ENCODE peak calls at places on chromosomes 6 and 20, in nine cellular contexts. U is progenitor cell of endocrine pancreas, F is HT1080, N is fibroblast of the aortic adventitia, R is nephron progenitor cell, E is GM12892, T is HEK293T, J is fibroblast of pulmonary artery, A is GM12865. C is an unnamed sample.

GRCh38 chr6:26581164-26581915 is 15.4 kb upstream of the ABT1 start:
- DNase-seq in A (no peak), E (no peak), U (no peak), J (no peak), F (no peak), T (no peak), R (no peak), N (no peak), C (no peak)

GRCh38 chr6:44664716-44665115 is 277.2 kb downstream of the CDC5L start:
- DNase-seq in R (no peak), U (no peak), A (no peak), N (no peak), E (no peak), T (no peak), J (no peak), F (no peak), C (peak)

GRCh38 chr6:41537359-41537758 is 8.8 kb upstream of the FOXP4 start:
- DNase-seq in N (no peak), T (no peak), U (no peak), A (peak), E (no peak), R (no peak), J (no peak), F (no peak), C (no peak)

GRCh38 chr6:23357185-23357745 is 768.8 kb upstream of the NRSN1 start:
- DNase-seq in E (no peak), T (no peak), J (no peak), F (no peak), N (no peak), R (no peak), U (no peak), A (no peak), C (no peak)

GRCh38 chr20:14865169-14865568 is 527.8 kb upstream of the FLRT3 start:
- DNase-seq in F (peak), T (no peak), A (peak), U (no peak), J (peak), N (no peak), R (no peak), E (no peak), C (peak)

GRCh38 chr20:35699914-35700624 is 864 bp downstream of the ROMO1 start:
- DNase-seq in F (no peak), T (no peak), J (no peak), E (no peak), N (peak), R (no peak), U (no peak), A (no peak), C (peak)

GRCh38 chr20:15063077-15063476 is 725.7 kb upstream of the FLRT3 start:
- DNase-seq in J (peak), U (no peak), R (no peak), F (no peak), N (no peak), T (no peak), A (no peak), E (no peak), C (no peak)

GRCh38 chr6:108874470-108875160 is 26.4 kb downstream of the ARMC2 start:
- DNase-seq in A (peak), J (peak), E (peak), F (no peak), R (no peak), U (no peak), T (no peak), N (peak), C (peak)

GRCh38 chr6:157107571-157107914 is 215.8 kb downstream of the TMEM242 start:
- DNase-seq in F (no peak), R (no peak), N (no peak), A (no peak), U (no peak), J (no peak), T (no peak), E (no peak), C (no peak)

GRCh38 chr6:6717953-6718352 is 129.4 kb downstream of the LY86 start:
- DNase-seq in R (no peak), U (no peak), E (no peak), N (no peak), T (no peak), F (no peak), J (peak), A (peak), C (no peak)

GRCh38 chr6:18327621-18328548 is 59.3 kb upstream of the RNF144B start:
- DNase-seq in E (no peak), N (peak), A (peak), R (no peak), F (no peak), J (peak), U (no peak), T (no peak), C (no peak)

GRCh38 chr6:41182069-41183034 is 18.6 kb downstream of the TREML2 start:
- DNase-seq in R (peak), U (no peak), A (peak), N (peak), E (no peak), J (peak), T (peak), F (peak), C (peak)

GRCh38 chr20:62595491-62595890 is 46.8 kb upstream of the SLCO4A1 start:
- DNase-seq in T (peak), N (peak), R (peak), E (no peak), F (peak), U (no peak), J (peak), A (no peak), C (peak)

GRCh38 chr6:170173416-170173990 is 117.4 kb downstream of the DLL1 start:
- DNase-seq in R (no peak), E (no peak), N (no peak), T (no peak), A (no peak), U (no peak), J (no peak), F (no peak), C (no peak)

GRCh38 chr20:478949-479429 is 16.7 kb upstream of the TBC1D20 start:
- DNase-seq in T (peak), N (peak), U (no peak), R (peak), J (peak), F (peak), A (peak), E (peak), C (peak)

GRCh38 chr20:37649635-37650244 is 44.1 kb upstream of the CTNNBL1 start:
- DNase-seq in N (no peak), A (no peak), E (no peak), F (no peak), U (no peak), R (no peak), J (no peak), T (no peak), C (no peak)

GRCh38 chr6:167839343-167839742 is 12.6 kb downstream of the AFDN start:
- DNase-seq in N (no peak), J (peak), F (no peak), E (no peak), R (no peak), U (no peak), A (no peak), T (no peak), C (no peak)

GRCh38 chr20:5797843-5798462 is 47.8 kb downstream of the SHLD1 start:
- DNase-seq in E (peak), A (peak), T (no peak), U (no peak), R (no peak), N (no peak), J (no peak), F (no peak), C (no peak)

GRCh38 chr6:111474771-111475170 is 8.2 kb downstream of the REV3L start:
- DNase-seq in A (no peak), F (no peak), E (no peak), N (no peak), R (no peak), U (no peak), T (no peak), J (no peak), C (peak)

GRCh38 chr6:36320475-36320874 is 16.2 kb downstream of the BNIP5 start:
- DNase-seq in J (no peak), F (peak), E (no peak), T (no peak), U (no peak), A (no peak), N (no peak), R (no peak), C (no peak)

GRCh38 chr20:14566505-14566904 is 229.1 kb upstream of the FLRT3 start:
- DNase-seq in R (no peak), E (no peak), T (no peak), F (no peak), A (no peak), U (no peak), N (peak), J (peak), C (peak)

GRCh38 chr20:25540273-25540672 is 45.1 kb downstream of the NINL start:
- DNase-seq in N (no peak), A (peak), F (peak), J (peak), R (no peak), E (peak), U (no peak), T (no peak), C (peak)

GRCh38 chr6:38024908-38025307 is 205.4 kb downstream of the ZFAND3 start:
- DNase-seq in N (peak), F (no peak), A (no peak), T (no peak), U (no peak), R (no peak), J (peak), E (no peak), C (no peak)

GRCh38 chr6:30816791-30817739 is 67.3 kb upstream of the DDR1 start:
- DNase-seq in T (no peak), U (no peak), F (no peak), A (peak), E (no peak), J (no peak), N (no peak), R (no peak), C (no peak)

GRCh38 chr6:25193147-25193864 is 85.9 kb upstream of the CARMIL1 start:
- DNase-seq in F (peak), A (no peak), N (peak), J (peak), E (no peak), R (no peak), U (no peak), T (no peak), C (peak)

GRCh38 chr6:128882560-128882959 is 378 bp upstream of the LAMA2 start:
- DNase-seq in N (no peak), A (no peak), U (no peak), T (peak), R (no peak), E (no peak), F (no peak), J (no peak), C (peak)

GRCh38 chr20:24634855-24635254 is 165.4 kb downstream of the SYNDIG1 start:
- DNase-seq in F (peak), E (no peak), J (peak), N (peak), U (no peak), A (no peak), R (peak), T (peak), C (peak)

GRCh38 chr6:52577778-52578473 is 1.1 kb upstream of the TRAM2 start:
- DNase-seq in E (no peak), J (no peak), R (no peak), N (no peak), A (no peak), F (no peak), U (no peak), T (no peak), C (no peak)

GRCh38 chr6:112408522-112408921 is 61.4 kb downstream of the RFPL4B start:
- DNase-seq in E (no peak), A (no peak), N (no peak), R (no peak), F (no peak), U (no peak), T (no peak), J (no peak), C (no peak)

GRCh38 chr6:12336121-12336971 is 46.2 kb downstream of the EDN1 start:
- DNase-seq in T (no peak), E (peak), N (no peak), A (peak), J (no peak), R (no peak), U (no peak), F (no peak), C (no peak)

GRCh38 chr6:125270380-125270779 is 31.4 kb downstream of the HDDC2 start:
- DNase-seq in U (no peak), R (no peak), J (no peak), A (no peak), F (no peak), E (no peak), T (no peak), N (no peak), C (no peak)

GRCh38 chr6:134911532-134911931 is 38.4 kb downstream of the ALDH8A1 start:
- DNase-seq in N (peak), F (peak), E (no peak), T (no peak), A (no peak), U (no peak), R (no peak), J (peak), C (peak)

GRCh38 chr6:143110996-143111395 is 50.3 kb downstream of the AIG1 start:
- DNase-seq in T (no peak), E (no peak), U (no peak), N (no peak), R (no peak), J (no peak), A (no peak), F (no peak), C (peak)